ENCODE peak calls at places on chromosomes 12 and 14, in ten cellular contexts. J is lower lobe of right lung; A is neuronal stem cell; U is ACHN; L is glutamatergic neuron; G is AG10803; I is NCI-H187; V is MV-4-11; B is Kasumi-1; E is stimulated activated CD4-positive, alpha-beta T cell treated with anti-CD3 and anti-CD28 coated beads, Interleukin-4, amount 100 ng/mL, for 24 hours. S is an unnamed sample.

GRCh38 chr12:69102856-69103255 is 136.5 kb upstream of the CPSF6 start:
- DNase-seq in I (no peak), L (no peak), B (peak), G (no peak), A (no peak), V (peak), U (no peak), J (no peak), E (no peak), S (no peak)

GRCh38 chr12:89552376-89552775 is 26.5 kb upstream of the POC1B start:
- DNase-seq in G (no peak), E (no peak), A (no peak), B (no peak), J (no peak), U (no peak), L (no peak), I (no peak), V (no peak), S (no peak)

GRCh38 chr14:20440882-20441281 is 4.9 kb upstream of the KLHL33 start:
- DNase-seq in U (no peak), A (no peak), B (peak), I (no peak), J (no peak), V (no peak), G (no peak), E (peak), L (no peak), S (no peak)

GRCh38 chr12:75842119-75842518 is 189.5 kb downstream of the PHLDA1 start:
- DNase-seq in A (no peak), I (no peak), J (no peak), G (no peak), B (no peak), V (no peak), L (no peak), E (no peak), U (no peak), S (no peak)

GRCh38 chr12:6072302-6072752 is 52.1 kb downstream of the VWF start:
- DNase-seq in I (no peak), J (no peak), B (no peak), U (no peak), G (peak), L (no peak), V (peak), A (no peak), E (no peak), S (peak)

GRCh38 chr12:110563702-110564470 is 19.2 kb downstream of the PPTC7 start:
- DNase-seq in I (no peak), V (no peak), G (peak), L (no peak), E (no peak), A (no peak), J (no peak), B (no peak), U (peak), S (peak)

GRCh38 chr14:32249780-32250179 is 46.7 kb upstream of the RNU6-8 start:
- DNase-seq in U (no peak), G (no peak), E (no peak), B (no peak), A (no peak), V (no peak), J (no peak), I (no peak), L (no peak), S (no peak)

GRCh38 chr14:24921903-24922302 is 128.0 kb downstream of the STXBP6 start:
- DNase-seq in G (peak), E (no peak), J (no peak), I (no peak), B (no peak), V (no peak), A (no peak), L (no peak), U (no peak), S (peak)

GRCh38 chr12:45648070-45648469 is 81.4 kb upstream of the ARID2 start:
- DNase-seq in L (no peak), I (no peak), G (no peak), B (no peak), V (no peak), U (no peak), J (no peak), E (no peak), A (no peak), S (no peak)

GRCh38 chr12:120999191-121000120 is 16.8 kb downstream of the C12orf43 start:
- DNase-seq in L (no peak), I (no peak), B (no peak), A (no peak), G (peak), V (no peak), J (peak), E (no peak), U (no peak), S (no peak)

GRCh38 chr14:101173698-101174521 is 270.4 kb upstream of the RTL1 start:
- DNase-seq in U (no peak), A (no peak), L (no peak), J (no peak), E (no peak), I (no peak), B (no peak), V (no peak), G (no peak), S (no peak)

GRCh38 chr12:26798013-26798412 is 35.0 kb downstream of the ITPR2 start:
- DNase-seq in U (no peak), V (peak), G (peak), J (no peak), L (no peak), I (peak), E (no peak), B (no peak), A (no peak), S (no peak)

GRCh38 chr14:22039938-22040780 is 366.5 kb upstream of the OR4E1 start:
- DNase-seq in I (no peak), J (no peak), U (peak), V (peak), A (no peak), E (peak), G (no peak), L (no peak), B (peak), S (no peak)

GRCh38 chr12:69874606-69875005 is 49.6 kb downstream of the MYRFL start:
- DNase-seq in U (no peak), A (no peak), I (no peak), L (no peak), G (no peak), V (no peak), E (no peak), B (no peak), J (no peak), S (no peak)

GRCh38 chr12:15749937-15750336 is 39.3 kb downstream of the EPS8 start:
- DNase-seq in G (no peak), J (no peak), E (no peak), V (no peak), I (no peak), A (no peak), L (no peak), U (no peak), B (no peak), S (no peak)

GRCh38 chr12:131673519-131674265 is 37.2 kb upstream of the SFSWAP start:
- DNase-seq in U (peak), G (no peak), A (no peak), L (no peak), B (peak), E (no peak), J (no peak), I (no peak), V (peak), S (peak)

GRCh38 chr14:89476515-89476914 is 59.5 kb upstream of the FOXN3 start:
- DNase-seq in L (no peak), J (no peak), A (no peak), G (no peak), B (no peak), I (no peak), U (no peak), V (no peak), E (no peak), S (no peak)

GRCh38 chr12:8033153-8034044 is 883 bp downstream of the FOXJ2 start:
- DNase-seq in B (peak), E (peak), V (no peak), J (no peak), U (peak), L (peak), G (peak), I (peak), A (peak), S (peak)